ENCODE peak calls at places on chromosomes 16 and 17, in four cellular contexts. T is kidney epithelial cell, Y is body of pancreas, J is uterus. R is an unnamed sample.

GRCh38 chr17:30363715-30364202 is 15.0 kb upstream of the CPD start:
- DNase-seq in T (peak; percentile 96), Y (no peak), J (no peak), R (no peak)

GRCh38 chr16:89711601-89712475 is 8.9 kb downstream of the VPS9D1 start:
- DNase-seq in Y (peak; percentile 50), T (no peak), J (no peak), R (peak; percentile 69)

GRCh38 chr17:35170968-35171771 is 23.0 kb downstream of the SLC35G3 start:
- DNase-seq in T (no peak), J (no peak), Y (no peak), R (no peak)

GRCh38 chr17:66296289-66296725 is 6.1 kb upstream of the PRKCA start:
- DNase-seq in J (no peak), Y (no peak), T (no peak), R (no peak)

GRCh38 chr16:66262253-66263167 is 104.0 kb upstream of the CDH5 start:
- DNase-seq in T (no peak), J (peak; percentile 63), Y (no peak), R (peak; percentile 57)

GRCh38 chr17:42221886-42222745 is 27.8 kb upstream of the GHDC start:
- DNase-seq in Y (peak; percentile 30), J (no peak), T (no peak), R (peak; percentile 53)

GRCh38 chr17:77212081-77212832 is 71.5 kb downstream of the SEC14L1 start:
- DNase-seq in Y (no peak), J (no peak), T (no peak), R (no peak)

GRCh38 chr16:74304164-74304834 is 7.7 kb downstream of the PSMD7 start:
- DNase-seq in T (no peak), J (no peak), Y (no peak), R (no peak)

GRCh38 chr17:13597723-13598347 is 3.9 kb downstream of the HS3ST3A1 start:
- DNase-seq in T (no peak), J (no peak), Y (no peak), R (peak; percentile 65)

GRCh38 chr16:53886482-53887378 is 182.8 kb downstream of the FTO start:
- DNase-seq in J (no peak), T (no peak), Y (no peak), R (no peak)

GRCh38 chr16:26735521-26735920 is 331.2 kb upstream of the C16orf82 start:
- DNase-seq in J (no peak), T (no peak), Y (no peak), R (no peak)

GRCh38 chr16:31354394-31355291 is at the start of gene ITGAX:
- DNase-seq in Y (peak; percentile 34), T (peak; percentile 18), J (no peak), R (peak; percentile 62)

GRCh38 chr17:44687752-44688151 is 1.8 kb downstream of the CCDC43 start:
- DNase-seq in T (no peak), J (no peak), Y (no peak), R (no peak)

GRCh38 chr17:81453712-81454111 is 58.5 kb downstream of the BAHCC1 start:
- DNase-seq in Y (no peak), J (no peak), T (no peak), R (no peak)

GRCh38 chr17:41697122-41697962 is 8.7 kb downstream of the EIF1 start:
- DNase-seq in T (no peak), J (peak; percentile 76), Y (peak; percentile 79), R (peak; percentile 72)

GRCh38 chr16:67436640-67437193 is 5.8 kb downstream of the HSD11B2 start:
- DNase-seq in J (no peak), T (no peak), Y (no peak), R (no peak)

GRCh38 chr17:70050931-70051330 is 24.1 kb upstream of the KCNJ16 start:
- DNase-seq in T (no peak), Y (no peak), J (no peak), R (no peak)

GRCh38 chr17:80477647-80478478 is 1.5 kb upstream of the NPTX1 start:
- DNase-seq in Y (no peak), J (peak; percentile 59), T (no peak), R (peak; percentile 66)

GRCh38 chr17:10114931-10115535 is 83.4 kb downstream of the GAS7 start:
- DNase-seq in J (peak; percentile 97), T (peak; percentile 82), Y (peak; percentile 71), R (peak; percentile 90)

GRCh38 chr16:51577621-51578303 is 426.7 kb upstream of the SALL1 start:
- DNase-seq in T (peak; percentile 77), Y (no peak), J (no peak), R (no peak)

GRCh38 chr17:71801301-71801700 is 319.5 kb upstream of the SOX9 start:
- DNase-seq in T (no peak), Y (peak; percentile 42), J (peak; percentile 17), R (no peak)

GRCh38 chr17:27453466-27453865 is 2.8 kb upstream of the KSR1 start:
- DNase-seq in T (no peak), J (no peak), Y (no peak), R (no peak)

GRCh38 chr17:38915639-38915995 is 9.8 kb upstream of the LASP1NB start:
- DNase-seq in T (no peak), J (peak; percentile 13), Y (no peak), R (peak; percentile 9)

GRCh38 chr17:5931611-5932010 is 138.6 kb upstream of the WSCD1 start:
- DNase-seq in J (no peak), T (no peak), Y (no peak), R (no peak)

GRCh38 chr16:54289242-54290051 is 2.9 kb upstream of the IRX3 start:
- DNase-seq in T (no peak), Y (no peak), J (no peak), R (no peak)

GRCh38 chr17:75738218-75738802 is 17.1 kb downstream of the ITGB4 start:
- DNase-seq in Y (no peak), T (no peak), J (no peak), R (no peak)

GRCh38 chr16:21302454-21302853 is 24.4 kb upstream of the CRYM start:
- DNase-seq in T (no peak), J (no peak), Y (no peak), R (no peak)

GRCh38 chr16:22847100-22847499 is 33.1 kb downstream of the HS3ST2 start:
- DNase-seq in J (no peak), T (no peak), Y (no peak), R (no peak)

GRCh38 chr17:79747508-79748295 is 17.0 kb downstream of the ENPP7 start:
- DNase-seq in Y (no peak), T (no peak), J (no peak), R (peak; percentile 39)

GRCh38 chr17:1006054-1006453 is 9.1 kb downstream of the TIMM22 start:
- DNase-seq in T (no peak), J (no peak), Y (peak; percentile 77), R (no peak)

GRCh38 chr17:7204335-7204734 is 15.3 kb downstream of the DLG4 start:
- DNase-seq in J (peak; percentile 35), T (no peak), Y (no peak), R (no peak)

GRCh38 chr16:77183137-77183536 is 7.9 kb upstream of the MON1B start:
- DNase-seq in Y (no peak), T (no peak), J (no peak), R (no peak)

GRCh38 chr17:39236383-39236927 is 10.7 kb upstream of the STAC2 start:
- DNase-seq in T (no peak), J (no peak), Y (no peak), R (no peak)

GRCh38 chr16:88803264-88803987 is at the start of gene CDT1:
- DNase-seq in J (peak; percentile 89), Y (peak; percentile 89), T (no peak), R (peak; percentile 73)

DNA sequence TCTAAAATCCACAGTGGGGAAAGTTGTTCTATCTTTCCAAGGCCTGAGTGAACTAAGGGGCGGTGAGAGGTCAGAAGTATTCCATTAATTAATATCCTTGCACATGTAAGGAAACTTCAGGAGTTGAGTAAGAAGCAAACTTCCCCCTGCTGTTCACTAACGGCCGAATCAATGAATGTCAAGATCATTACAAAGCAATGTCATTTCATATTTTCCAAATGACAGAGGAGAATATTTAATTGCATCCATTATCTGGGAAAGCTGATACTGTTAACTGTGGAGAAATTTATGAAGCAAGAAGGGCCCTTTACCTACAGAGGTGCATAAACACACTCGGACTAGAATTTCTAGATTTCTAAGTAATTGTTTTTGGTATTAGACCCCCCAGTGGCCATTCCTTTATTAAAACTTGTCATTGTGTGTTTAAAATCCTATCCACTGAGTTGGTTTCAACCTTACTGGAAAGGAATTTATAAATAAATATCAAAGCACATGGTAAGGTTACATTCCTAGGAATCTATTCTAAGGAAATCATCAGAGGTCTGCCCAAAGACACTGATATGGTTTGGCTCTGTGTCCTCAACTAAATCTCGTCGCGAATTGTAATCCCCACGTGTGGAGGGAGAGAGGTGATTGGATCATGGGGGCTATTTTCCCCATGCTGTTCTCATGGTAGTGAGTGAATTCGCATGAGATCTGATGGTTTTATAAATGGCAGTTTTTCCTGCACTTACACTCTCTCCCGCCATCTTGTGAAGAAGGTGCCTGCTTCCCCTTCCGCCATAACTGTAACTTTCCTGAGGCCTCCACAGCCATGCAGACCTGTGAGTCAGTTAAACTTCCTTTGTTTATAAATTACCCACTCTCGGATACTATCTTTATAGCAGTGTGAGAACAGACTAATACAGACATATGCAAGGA is 20.4 kb upstream of the SMURF2 start:
- DNase-seq in J (no peak), Y (no peak), T (no peak), R (no peak)
- TF ChIP-seq CTCF in J (no peak), Y (no peak), T (no peak), R (no peak)

GRCh38 chr17:82592751-82593589 is 55.3 kb downstream of the WDR45B start:
- DNase-seq in Y (peak; percentile 88), J (peak; percentile 82), T (no peak), R (peak; percentile 86)
- TF ChIP-seq CTCF in Y (no peak), J (no peak), T (no peak), R (no peak)

DNA sequence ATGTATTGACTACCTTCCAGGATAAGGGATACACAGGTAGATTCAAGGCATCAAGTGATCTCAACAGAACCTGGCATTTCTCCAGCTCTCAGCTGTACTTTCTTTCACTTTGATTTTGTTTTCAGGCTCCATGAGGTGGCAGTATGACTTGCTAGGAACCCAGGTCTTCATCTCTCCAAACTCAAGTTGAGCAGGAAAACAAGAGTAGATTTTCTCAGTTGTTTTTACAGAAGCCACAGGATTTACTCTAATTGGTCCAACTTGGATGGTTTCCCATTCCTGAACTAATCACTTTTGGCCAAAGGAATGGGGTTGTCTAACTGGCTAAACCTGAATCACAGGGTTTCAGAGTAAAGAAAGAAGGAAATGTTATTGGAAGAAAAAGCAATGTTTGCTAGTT is 146.6 kb downstream of the TRIM37 start:
- DNase-seq in J (no peak), Y (peak; percentile 28), T (peak; percentile 52), R (peak; percentile 20)
- TF ChIP-seq CTCF in J (no peak), Y (no peak), T (peak; percentile 20), R (no peak)

DNA sequence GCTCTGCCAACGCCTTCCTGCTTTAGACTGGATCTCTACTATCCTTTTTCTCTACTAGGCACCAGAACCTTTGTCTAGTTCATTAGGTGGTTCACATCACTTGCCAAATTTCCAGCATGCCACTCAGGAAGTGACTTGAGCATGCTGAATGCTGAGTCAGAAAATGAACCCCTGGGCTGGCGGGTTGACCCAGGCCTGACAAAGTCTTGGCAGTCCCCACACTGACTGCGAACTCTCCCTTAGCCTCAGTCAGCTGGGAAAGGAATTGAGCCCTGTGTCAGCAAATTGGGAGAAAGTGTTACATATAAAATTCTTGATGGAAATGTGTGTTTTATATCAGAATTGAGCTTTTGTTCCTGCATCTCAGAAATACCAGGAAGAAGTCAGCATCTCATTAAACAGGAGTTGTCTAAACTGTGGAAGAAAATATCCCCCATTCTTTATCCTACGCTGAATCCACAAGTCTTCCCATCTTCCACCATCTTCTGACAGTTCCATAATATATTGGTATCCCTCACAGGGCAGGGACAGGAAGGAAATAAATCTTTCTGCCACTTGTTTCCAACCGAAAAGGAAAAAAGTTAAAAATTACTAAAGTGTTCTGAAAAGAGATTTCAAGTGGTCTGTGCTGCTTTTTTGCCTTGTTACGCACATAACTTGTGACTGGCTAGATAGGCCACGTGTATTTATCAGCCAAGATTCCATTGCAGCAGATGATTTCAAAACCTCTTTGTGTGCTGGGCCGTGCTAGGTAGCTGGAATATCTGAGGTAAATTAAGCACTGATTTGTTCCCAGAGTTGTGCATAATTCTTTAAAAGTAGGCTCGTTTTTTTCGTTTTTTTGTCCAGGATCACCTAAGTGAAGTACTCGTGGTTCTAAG is 16.7 kb upstream of the SLC12A3 start:
- DNase-seq in T (peak; percentile 38), J (peak; percentile 41), Y (peak; percentile 49), R (no peak)
- TF ChIP-seq CTCF in T (no peak), J (no peak), Y (no peak), R (no peak)